ENCODE peak calls at places on chromosomes 1 and 21, in six cellular contexts. One of them, this sample, is unnamed.

GRCh38 chr1:2468041-2468472 is 8.0 kb upstream of the PLCH2 start:
- DNase-seq in right cardiac atrium: no peak
- DNase-seq in thoracic aorta: no peak
- DNase-seq in A549: no peak
- DNase-seq in PC-9: peak
- DNase-seq in sigmoid colon: no peak
- DNase-seq in this sample: no peak

GRCh38 chr1:2558861-2559260 is 2.7 kb downstream of the TNFRSF14 start:
- DNase-seq in right cardiac atrium: no peak
- DNase-seq in thoracic aorta: no peak
- DNase-seq in A549: no peak
- DNase-seq in PC-9: no peak
- DNase-seq in sigmoid colon: no peak
- DNase-seq in this sample: no peak

GRCh38 chr1:228045871-228046270 is 36.6 kb upstream of the ARF1 start:
- DNase-seq in right cardiac atrium: no peak
- DNase-seq in thoracic aorta: no peak
- DNase-seq in A549: no peak
- DNase-seq in PC-9: peak
- DNase-seq in sigmoid colon: peak
- DNase-seq in this sample: no peak

GRCh38 chr1:18661404-18662285 is 31.0 kb downstream of the PAX7 start:
- DNase-seq in right cardiac atrium: no peak
- DNase-seq in thoracic aorta: no peak
- DNase-seq in A549: no peak
- DNase-seq in PC-9: no peak
- DNase-seq in sigmoid colon: no peak
- DNase-seq in this sample: no peak

GRCh38 chr1:69213644-69214043 is 354.1 kb upstream of the LRRC7 start:
- DNase-seq in right cardiac atrium: no peak
- DNase-seq in thoracic aorta: no peak
- DNase-seq in A549: no peak
- DNase-seq in PC-9: no peak
- DNase-seq in sigmoid colon: no peak
- DNase-seq in this sample: no peak

GRCh38 chr1:27357281-27358037 is 9.3 kb downstream of the MAP3K6 start:
- DNase-seq in right cardiac atrium: peak
- DNase-seq in thoracic aorta: no peak
- DNase-seq in A549: peak
- DNase-seq in PC-9: peak
- DNase-seq in sigmoid colon: peak
- DNase-seq in this sample: peak

GRCh38 chr1:239287296-239287695 is 99.1 kb upstream of the CHRM3 start:
- DNase-seq in right cardiac atrium: no peak
- DNase-seq in thoracic aorta: no peak
- DNase-seq in A549: no peak
- DNase-seq in PC-9: no peak
- DNase-seq in sigmoid colon: no peak
- DNase-seq in this sample: no peak

GRCh38 chr1:11535761-11536572 is 57.0 kb downstream of the DISP3 start:
- DNase-seq in right cardiac atrium: no peak
- DNase-seq in thoracic aorta: no peak
- DNase-seq in A549: peak
- DNase-seq in PC-9: no peak
- DNase-seq in sigmoid colon: no peak
- DNase-seq in this sample: no peak

GRCh38 chr1:15942661-15943514 is 33.0 kb downstream of the ZBTB17 start:
- DNase-seq in right cardiac atrium: no peak
- DNase-seq in thoracic aorta: no peak
- DNase-seq in A549: no peak
- DNase-seq in PC-9: no peak
- DNase-seq in sigmoid colon: no peak
- DNase-seq in this sample: no peak

GRCh38 chr1:204958325-204959307 is 84.4 kb upstream of the CNTN2 start:
- DNase-seq in right cardiac atrium: no peak
- DNase-seq in thoracic aorta: no peak
- DNase-seq in A549: no peak
- DNase-seq in PC-9: no peak
- DNase-seq in sigmoid colon: no peak
- DNase-seq in this sample: no peak

GRCh38 chr1:114153621-114154145 is at the start of gene SYT6:
- DNase-seq in right cardiac atrium: no peak
- DNase-seq in thoracic aorta: no peak
- DNase-seq in A549: no peak
- DNase-seq in PC-9: no peak
- DNase-seq in sigmoid colon: no peak
- DNase-seq in this sample: no peak

GRCh38 chr1:97877307-97877706 is 43.5 kb downstream of the DPYD start:
- DNase-seq in right cardiac atrium: no peak
- DNase-seq in thoracic aorta: no peak
- DNase-seq in A549: no peak
- DNase-seq in PC-9: no peak
- DNase-seq in sigmoid colon: no peak
- DNase-seq in this sample: no peak

GRCh38 chr1:8061673-8062386 is 35.7 kb upstream of the ERRFI1 start:
- DNase-seq in right cardiac atrium: no peak
- DNase-seq in thoracic aorta: no peak
- DNase-seq in A549: peak
- DNase-seq in PC-9: peak
- DNase-seq in sigmoid colon: no peak
- DNase-seq in this sample: no peak

GRCh38 chr1:234600418-234601216 is 9.4 kb downstream of the IRF2BP2 start:
- DNase-seq in right cardiac atrium: peak
- DNase-seq in thoracic aorta: no peak
- DNase-seq in A549: peak
- DNase-seq in PC-9: no peak
- DNase-seq in sigmoid colon: no peak
- DNase-seq in this sample: no peak

GRCh38 chr1:22678522-22678896 is 25.5 kb downstream of the C1QB start:
- DNase-seq in right cardiac atrium: no peak
- DNase-seq in thoracic aorta: no peak
- DNase-seq in A549: no peak
- DNase-seq in PC-9: no peak
- DNase-seq in sigmoid colon: no peak
- DNase-seq in this sample: no peak

GRCh38 chr1:219416598-219417238 is 196.2 kb downstream of the ZC3H11B start:
- DNase-seq in right cardiac atrium: peak
- DNase-seq in thoracic aorta: no peak
- DNase-seq in A549: peak
- DNase-seq in PC-9: peak
- DNase-seq in sigmoid colon: peak
- DNase-seq in this sample: peak

GRCh38 chr1:78277253-78277652 is 213.5 kb upstream of the PTGFR start:
- DNase-seq in right cardiac atrium: no peak
- DNase-seq in thoracic aorta: no peak
- DNase-seq in A549: no peak
- DNase-seq in PC-9: peak
- DNase-seq in sigmoid colon: no peak
- DNase-seq in this sample: no peak

GRCh38 chr1:203521071-203521794 is 27.3 kb downstream of the OPTC start:
- DNase-seq in right cardiac atrium: no peak
- DNase-seq in thoracic aorta: no peak
- DNase-seq in A549: no peak
- DNase-seq in PC-9: no peak
- DNase-seq in sigmoid colon: no peak
- DNase-seq in this sample: no peak

GRCh38 chr1:92483442-92484170 is 3.1 kb downstream of the GFI1 start:
- DNase-seq in right cardiac atrium: peak
- DNase-seq in thoracic aorta: no peak
- DNase-seq in A549: no peak
- DNase-seq in PC-9: peak
- DNase-seq in sigmoid colon: no peak
- DNase-seq in this sample: no peak

GRCh38 chr1:101137144-101138126 is 99.4 kb upstream of the S1PR1 start:
- DNase-seq in right cardiac atrium: no peak
- DNase-seq in thoracic aorta: no peak
- DNase-seq in A549: no peak
- DNase-seq in PC-9: no peak
- DNase-seq in sigmoid colon: no peak
- DNase-seq in this sample: no peak

GRCh38 chr1:99580451-99580850 is 65.5 kb upstream of the PALMD start:
- DNase-seq in right cardiac atrium: peak
- DNase-seq in thoracic aorta: no peak
- DNase-seq in A549: no peak
- DNase-seq in PC-9: no peak
- DNase-seq in sigmoid colon: no peak
- DNase-seq in this sample: peak

GRCh38 chr21:41168391-41169257 is 664 bp downstream of the BACE2 start:
- DNase-seq in right cardiac atrium: peak
- DNase-seq in thoracic aorta: peak
- DNase-seq in A549: peak
- DNase-seq in PC-9: peak
- DNase-seq in sigmoid colon: peak
- DNase-seq in this sample: peak

GRCh38 chr1:216457356-216457755 is 34.1 kb upstream of the USH2A start:
- DNase-seq in right cardiac atrium: no peak
- DNase-seq in thoracic aorta: no peak
- DNase-seq in A549: no peak
- DNase-seq in PC-9: no peak
- DNase-seq in sigmoid colon: no peak
- DNase-seq in this sample: no peak

GRCh38 chr1:226438007-226438406 is 30.1 kb upstream of the PARP1 start:
- DNase-seq in right cardiac atrium: no peak
- DNase-seq in thoracic aorta: no peak
- DNase-seq in A549: peak
- DNase-seq in PC-9: no peak
- DNase-seq in sigmoid colon: no peak
- DNase-seq in this sample: no peak

GRCh38 chr1:6014130-6014999 is 22.1 kb upstream of the NPHP4 start:
- DNase-seq in right cardiac atrium: peak
- DNase-seq in thoracic aorta: no peak
- DNase-seq in A549: no peak
- DNase-seq in PC-9: no peak
- DNase-seq in sigmoid colon: no peak
- DNase-seq in this sample: no peak

GRCh38 chr1:177948336-177948972 is 21.4 kb downstream of the SEC16B start:
- DNase-seq in right cardiac atrium: peak
- DNase-seq in thoracic aorta: no peak
- DNase-seq in A549: peak
- DNase-seq in PC-9: peak
- DNase-seq in sigmoid colon: peak
- DNase-seq in this sample: peak

GRCh38 chr1:234000557-234001081 is 96.1 kb downstream of the SLC35F3 start:
- DNase-seq in right cardiac atrium: no peak
- DNase-seq in thoracic aorta: no peak
- DNase-seq in A549: no peak
- DNase-seq in PC-9: no peak
- DNase-seq in sigmoid colon: no peak
- DNase-seq in this sample: no peak

GRCh38 chr21:45935628-45936027 is 45.9 kb upstream of the COL6A1 start:
- DNase-seq in right cardiac atrium: no peak
- DNase-seq in thoracic aorta: no peak
- DNase-seq in A549: no peak
- DNase-seq in PC-9: no peak
- DNase-seq in sigmoid colon: no peak
- DNase-seq in this sample: no peak

GRCh38 chr1:197841828-197842573 is 60.4 kb upstream of the C1orf53 start:
- DNase-seq in right cardiac atrium: no peak
- DNase-seq in thoracic aorta: no peak
- DNase-seq in A549: no peak
- DNase-seq in PC-9: no peak
- DNase-seq in sigmoid colon: no peak
- DNase-seq in this sample: no peak

GRCh38 chr1:94858276-94858675 is 38.1 kb downstream of the SLC44A3 start:
- DNase-seq in right cardiac atrium: no peak
- DNase-seq in thoracic aorta: no peak
- DNase-seq in A549: no peak
- DNase-seq in PC-9: peak
- DNase-seq in sigmoid colon: no peak
- DNase-seq in this sample: no peak

GRCh38 chr1:5239911-5240310 is 585.5 kb downstream of the AJAP1 start:
- DNase-seq in right cardiac atrium: no peak
- DNase-seq in thoracic aorta: no peak
- DNase-seq in A549: no peak
- DNase-seq in PC-9: no peak
- DNase-seq in sigmoid colon: no peak
- DNase-seq in this sample: no peak

GRCh38 chr1:46749921-46750404 is 31.0 kb upstream of the EFCAB14 start:
- DNase-seq in right cardiac atrium: peak
- DNase-seq in thoracic aorta: no peak
- DNase-seq in A549: no peak
- DNase-seq in PC-9: no peak
- DNase-seq in sigmoid colon: peak
- DNase-seq in this sample: no peak
- H3K27ac ChIP-seq in right cardiac atrium: no peak
- H3K27ac ChIP-seq in thoracic aorta: no peak
- H3K27ac ChIP-seq in A549: no peak
- H3K27ac ChIP-seq in PC-9: peak
- H3K27ac ChIP-seq in sigmoid colon: peak
- H3K27ac ChIP-seq in this sample: peak

GRCh38 chr1:84598846-84599741 is 24.9 kb upstream of the CTBS start:
- DNase-seq in right cardiac atrium: no peak
- DNase-seq in thoracic aorta: no peak
- DNase-seq in A549: no peak
- DNase-seq in PC-9: no peak
- DNase-seq in sigmoid colon: no peak
- DNase-seq in this sample: no peak
- H3K4me3 ChIP-seq in right cardiac atrium: no peak
- H3K4me3 ChIP-seq in thoracic aorta: peak
- H3K4me3 ChIP-seq in A549: no peak
- H3K4me3 ChIP-seq in PC-9: no peak
- H3K4me3 ChIP-seq in sigmoid colon: no peak
- H3K4me3 ChIP-seq in this sample: no peak

DNA sequence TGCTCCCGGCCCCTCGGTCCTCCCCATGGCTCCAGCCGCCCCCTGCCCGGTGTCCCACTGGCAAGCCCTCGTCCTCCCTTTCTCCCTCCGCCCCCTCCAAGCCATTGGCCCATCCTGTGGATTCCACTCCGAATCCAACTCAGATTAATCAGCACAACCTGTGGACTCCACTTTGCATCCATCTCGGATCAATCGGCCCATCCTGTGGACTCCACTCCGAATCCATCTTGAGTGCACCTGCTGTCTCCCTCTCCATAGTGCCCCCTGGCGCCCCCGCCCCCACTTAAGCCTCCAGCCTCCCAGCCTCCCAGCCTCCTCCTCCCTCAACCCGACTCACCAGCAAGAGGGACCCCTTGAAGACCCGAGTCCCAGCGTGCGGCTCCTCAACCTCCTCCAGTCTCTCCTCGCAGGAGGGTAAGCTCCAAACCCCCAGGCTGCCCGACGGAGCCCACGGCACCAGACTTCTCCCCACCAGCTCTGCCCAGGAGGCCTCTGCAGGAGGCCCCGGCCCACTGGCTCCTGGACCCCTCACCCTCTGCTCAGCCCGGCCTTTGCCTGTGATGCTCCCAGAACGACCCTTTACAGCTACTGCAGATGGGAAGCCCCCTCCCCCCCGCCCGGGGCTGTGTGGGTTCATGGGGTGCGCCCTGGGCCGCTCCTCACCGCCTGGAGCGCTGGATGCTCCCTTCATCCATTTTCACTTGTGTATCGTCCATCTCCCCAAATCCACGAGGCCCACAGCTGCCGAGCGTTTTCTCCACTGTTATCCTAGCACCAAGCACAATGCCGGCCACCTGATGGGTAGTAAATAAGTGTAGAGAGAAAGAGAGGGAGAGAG is 40.6 kb upstream of the TSPEAR start:
- DNase-seq in right cardiac atrium: no peak
- DNase-seq in thoracic aorta: no peak
- DNase-seq in A549: no peak
- DNase-seq in PC-9: no peak
- DNase-seq in sigmoid colon: no peak
- DNase-seq in this sample: no peak
- H3K27ac ChIP-seq in right cardiac atrium: no peak
- H3K27ac ChIP-seq in thoracic aorta: no peak
- H3K27ac ChIP-seq in A549: no peak
- H3K27ac ChIP-seq in PC-9: no peak
- H3K27ac ChIP-seq in sigmoid colon: no peak
- H3K27ac ChIP-seq in this sample: no peak

GRCh38 chr1:201481004-201481380 is 12.0 kb upstream of the PHLDA3 start:
- DNase-seq in right cardiac atrium: no peak
- DNase-seq in thoracic aorta: no peak
- DNase-seq in A549: no peak
- DNase-seq in PC-9: no peak
- DNase-seq in sigmoid colon: no peak
- DNase-seq in this sample: no peak
- H3K4me3 ChIP-seq in right cardiac atrium: peak
- H3K4me3 ChIP-seq in thoracic aorta: peak
- H3K4me3 ChIP-seq in A549: peak
- H3K4me3 ChIP-seq in PC-9: peak
- H3K4me3 ChIP-seq in sigmoid colon: peak
- H3K4me3 ChIP-seq in this sample: peak